ENCODE peak calls at places on chromosomes 4 and X, in five cellular contexts. C, H, T, G and L are unnamed samples.

GRCh38 chrX:139804482-139804881 is 96.5 kb upstream of the MCF2 start:
- DNase-seq in C (no peak), H (no peak), T (no peak), G (no peak), L (no peak)

GRCh38 chrX:66005832-66006449 is 33.9 kb downstream of the VSIG4 start:
- DNase-seq in C (no peak), H (no peak), T (no peak), G (no peak), L (no peak)

GRCh38 chr4:164596318-164596878 is 157.5 kb upstream of the SMIM31 start:
- DNase-seq in C (no peak), H (no peak), T (no peak), G (no peak), L (no peak)

GRCh38 chrX:4764888-4765287 is 1051.4 kb upstream of the PRKX start:
- DNase-seq in C (no peak), H (no peak), T (peak; percentile 1), G (peak; percentile 11), L (no peak)

GRCh38 chrX:107686026-107686425 is 57.7 kb downstream of the PRPS1 start:
- DNase-seq in C (no peak), H (no peak), T (no peak), G (no peak), L (no peak)

GRCh38 chrX:21166302-21166982 is 207.8 kb upstream of the CNKSR2 start:
- DNase-seq in C (peak; percentile 25), H (no peak), T (peak; percentile 71), G (peak; percentile 16), L (no peak)

GRCh38 chrX:18885317-18886004 is 98.5 kb downstream of the PHKA2 start:
- DNase-seq in C (peak; percentile 7), H (no peak), T (peak; percentile 38), G (peak; percentile 32), L (no peak)

GRCh38 chrX:10077425-10078188 is 79.2 kb upstream of the CLCN4 start:
- DNase-seq in C (peak; percentile 83), H (no peak), T (peak; percentile 16), G (peak; percentile 82), L (no peak)

GRCh38 chrX:68669094-68669830 is 21.8 kb downstream of the STARD8 start:
- DNase-seq in C (no peak), H (peak; percentile 75), T (peak; percentile 82), G (no peak), L (no peak)

GRCh38 chrX:25721564-25721963 is 416.6 kb upstream of the MAGEB18 start:
- DNase-seq in C (no peak), H (peak; percentile 0), T (peak; percentile 4), G (no peak), L (no peak)

GRCh38 chrX:25717122-25717521 is 421.0 kb upstream of the MAGEB18 start:
- DNase-seq in C (no peak), H (no peak), T (no peak), G (no peak), L (no peak)
- H2BK120ac ChIP-seq in C (no peak overlapping the region), H (no peak overlapping the region), T (no peak overlapping the region), G (no peak overlapping the region), L (no peak overlapping the region)

GRCh38 chr4:186248643-186249042 is 17.3 kb upstream of the F11 start:
- DNase-seq in C (no peak), H (no peak), T (peak; percentile 66), G (no peak), L (no peak)
- H3K27ac ChIP-seq in C (peak overlapping the region; percentile 33), H (no peak overlapping the region), T (no peak overlapping the region), G (no peak overlapping the region), L (peak overlapping the region; percentile 99)

GRCh38 chrX:40843643-40844042 is 108.3 kb upstream of the MED14 start:
- DNase-seq in C (no peak), H (no peak), T (peak; percentile 15), G (no peak), L (no peak)

GRCh38 chrX:40849906-40850672 is 114.7 kb upstream of the MED14 start:
- DNase-seq in C (peak; percentile 40), H (no peak), T (no peak), G (peak; percentile 3), L (no peak)

GRCh38 chrX:40844476-40844875 is 109.1 kb upstream of the MED14 start:
- DNase-seq in C (peak; percentile 58), H (no peak), T (peak; percentile 24), G (peak; percentile 1), L (no peak)

GRCh38 chrX:40845331-40845911 is 110.1 kb upstream of the MED14 start:
- DNase-seq in C (peak; percentile 95), H (no peak), T (peak; percentile 69), G (peak; percentile 68), L (peak; percentile 72)
- H2BK120ac ChIP-seq in C (peak overlapping the region; percentile 97), H (no peak overlapping the region), T (no peak overlapping the region), G (no peak overlapping the region), L (peak overlapping the region; percentile 57)

GRCh38 chrX:39161856-39162255 is 360.6 kb downstream of the MID1IP1 start:
- DNase-seq in C (no peak), H (no peak), T (no peak), G (no peak), L (no peak)
- H3K27ac ChIP-seq in C (no peak overlapping the region), H (no peak overlapping the region), T (no peak overlapping the region), G (no peak overlapping the region), L (no peak overlapping the region)

GRCh38 chr4:86939123-86939522 is 4.3 kb downstream of the AFF1 start:
- DNase-seq in C (no peak), H (no peak), T (no peak), G (peak; percentile 34), L (no peak)

GRCh38 chr4:86935499-86935832 is 655 bp downstream of the AFF1 start:
- DNase-seq in C (no peak), H (peak; percentile 14), T (no peak), G (no peak), L (no peak)

GRCh38 chr4:86934147-86934771 is 552 bp upstream of the AFF1 start:
- DNase-seq in C (no peak), H (no peak), T (peak; percentile 58), G (no peak), L (no peak)

GRCh38 chr4:86934772-86935498 is at the start of gene AFF1:
- DNase-seq in C (peak; percentile 79), H (peak; percentile 85), T (peak; percentile 98), G (peak; percentile 93), L (peak; percentile 95)

DNA sequence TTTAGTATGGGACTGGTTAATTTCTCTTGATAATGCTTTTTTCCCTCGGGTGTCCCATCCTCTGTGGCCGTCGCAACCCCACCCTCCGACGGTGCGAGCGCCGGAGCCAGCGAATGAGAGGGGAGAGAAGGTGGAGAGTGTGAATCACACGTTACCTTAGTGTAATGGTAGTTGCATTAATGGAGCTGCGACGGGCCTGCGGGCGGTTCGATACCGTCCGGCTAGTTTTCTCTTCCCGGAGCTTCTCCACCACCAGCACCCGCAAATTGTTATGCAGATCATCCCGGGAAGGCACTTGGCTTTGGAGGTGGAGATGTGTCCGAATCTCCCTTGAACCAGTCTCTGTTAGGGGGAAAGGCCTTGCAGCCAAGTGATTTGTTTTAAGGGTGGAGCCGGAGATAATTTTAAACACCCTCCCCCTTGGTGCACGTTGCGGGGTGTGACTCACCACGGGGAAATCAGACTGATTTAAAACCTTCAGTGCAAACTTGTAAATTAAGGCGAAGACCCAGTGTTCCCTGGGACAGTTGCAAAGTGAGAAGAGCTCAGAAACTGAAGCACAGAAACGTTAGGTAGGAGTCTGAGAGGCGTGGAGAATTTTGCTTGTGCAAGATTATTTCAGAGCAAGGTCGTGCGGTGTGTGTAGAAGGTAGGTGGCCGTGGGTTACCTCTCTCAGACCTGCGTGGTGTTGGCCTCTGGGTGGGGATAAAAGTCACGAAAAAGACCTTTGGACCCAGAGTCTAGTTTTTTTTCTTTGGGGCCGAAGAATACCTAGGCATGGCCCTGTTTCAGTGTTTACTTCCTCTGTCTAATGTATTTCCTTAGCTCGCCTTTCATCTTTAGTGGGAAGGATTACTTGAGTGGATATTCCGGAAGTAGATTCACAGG is 1.3 kb downstream of the AFF1 start:
- DNase-seq in C (peak; percentile 57), H (peak; percentile 17), T (peak; percentile 90), G (peak; percentile 85), L (peak; percentile 88)
- H2BK120ac ChIP-seq in C (peak overlapping the region; percentile 54), H (no peak overlapping the region), T (peak overlapping the region; percentile 24), G (no peak overlapping the region), L (no peak overlapping the region)

GRCh38 chr4:67521506-67521905 is 23.8 kb downstream of the CENPC start:
- DNase-seq in C (no peak), H (no peak), T (no peak), G (peak; percentile 5), L (no peak)

GRCh38 chr4:67520141-67520540 is 25.2 kb downstream of the CENPC start:
- DNase-seq in C (no peak), H (no peak), T (peak; percentile 1), G (no peak), L (no peak)

GRCh38 chr4:67522851-67523671 is 22.2 kb downstream of the CENPC start:
- DNase-seq in C (peak; percentile 71), H (no peak), T (no peak), G (peak; percentile 91), L (no peak)
- H3K27ac ChIP-seq in C (no peak overlapping the region), H (no peak overlapping the region), T (no peak overlapping the region), G (no peak overlapping the region), L (no peak overlapping the region)

DNA sequence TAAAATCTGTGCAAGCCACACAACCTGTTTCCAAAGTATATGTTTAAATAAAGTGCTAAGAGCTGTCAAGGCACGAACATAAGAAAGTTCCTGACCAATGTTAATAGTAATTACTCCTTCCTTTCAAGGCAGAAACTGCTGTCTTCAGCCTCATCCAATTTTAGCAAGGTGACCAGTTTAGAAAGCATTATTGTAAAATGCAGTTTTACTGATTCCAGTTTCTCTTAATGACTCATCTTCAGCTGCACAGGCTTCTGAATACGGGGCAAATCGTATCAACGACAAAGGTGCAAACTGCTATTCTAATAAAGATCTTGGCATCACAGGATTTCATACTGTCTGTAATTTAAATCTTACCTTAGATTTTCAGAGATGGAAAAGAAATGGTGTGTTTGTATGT is 87.5 kb downstream of the PPP3CA start:
- DNase-seq in C (peak; percentile 34), H (no peak), T (no peak), G (no peak), L (no peak)
- H2BK120ac ChIP-seq in C (no peak overlapping the region), H (no peak overlapping the region), T (no peak overlapping the region), G (no peak overlapping the region), L (no peak overlapping the region)

DNA sequence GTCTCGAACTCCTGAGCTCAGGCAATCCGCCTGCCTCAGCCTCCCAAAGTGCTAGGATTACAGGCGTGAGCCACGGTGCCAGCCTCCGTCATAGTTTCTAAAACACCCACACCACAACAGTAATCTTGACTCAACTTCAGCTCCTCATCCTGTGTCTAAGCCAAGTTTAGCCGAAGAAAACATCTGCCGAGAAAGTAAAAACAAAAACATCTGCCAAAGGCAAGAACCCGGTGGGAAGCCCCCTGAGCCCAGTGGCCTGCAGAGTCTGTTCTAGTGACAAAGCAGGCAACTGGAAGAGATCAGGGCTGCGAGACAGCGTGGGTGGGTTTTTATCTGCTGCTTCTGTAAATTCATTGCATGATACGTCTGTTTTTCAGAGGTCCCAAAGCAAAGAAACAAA is 26.6 kb upstream of the CD99 start:
- DNase-seq in C (peak; percentile 87), H (no peak), T (no peak), G (no peak), L (no peak)
- H3K27ac ChIP-seq in C (peak overlapping the region; percentile 46), H (no peak overlapping the region), T (no peak overlapping the region), G (no peak overlapping the region), L (no peak overlapping the region)